ENCODE peak calls at places on chromosomes 3 and 15, in nine cellular contexts. J, G, C, L, V, R, P, S and D are unnamed samples.

GRCh38 chr3:18111702-18112311 is 313.3 kb downstream of the SATB1 start:
- DNase-seq in L (no peak), S (no peak), R (no peak), V (peak; percentile 5), C (no peak), P (peak; percentile 29), J (no peak), G (no peak), D (no peak)

GRCh38 chr3:108862865-108863798 is 40.5 kb downstream of the TRAT1 start:
- DNase-seq in G (peak; percentile 14), C (no peak), V (no peak), S (no peak), J (no peak), R (no peak), L (peak; percentile 80), P (peak; percentile 92), D (peak; percentile 59)

GRCh38 chr3:7787871-7788828 is 713.5 kb upstream of the LMCD1 start:
- DNase-seq in C (peak; percentile 9), P (no peak), J (no peak), R (no peak), S (no peak), G (no peak), L (no peak), V (no peak), D (no peak)

GRCh38 chr3:158532099-158532734 is 38.8 kb upstream of the MLF1 start:
- DNase-seq in V (peak; percentile 44), L (peak; percentile 53), P (peak; percentile 70), J (no peak), R (no peak), C (peak; percentile 23), S (no peak), G (peak; percentile 40), D (peak; percentile 23)

GRCh38 chr3:4826237-4827100 is 152.8 kb upstream of the BHLHE40 start:
- DNase-seq in L (peak; percentile 39), P (no peak), J (no peak), R (peak; percentile 81), V (no peak), C (no peak), G (no peak), S (peak; percentile 85), D (no peak)

GRCh38 chr3:124885466-124886167 is 1.5 kb downstream of the ITGB5 start:
- DNase-seq in S (no peak), L (no peak), J (no peak), R (no peak), G (peak; percentile 34), C (peak; percentile 25), V (no peak), P (no peak), D (no peak)

GRCh38 chr3:170766253-170766652 is 103.7 kb downstream of the RPL22L1 start:
- DNase-seq in P (no peak), S (no peak), R (no peak), C (no peak), L (no peak), J (no peak), G (no peak), V (no peak), D (no peak)

GRCh38 chr3:13266651-13267347 is 153.3 kb downstream of the NUP210 start:
- DNase-seq in J (no peak), R (no peak), P (no peak), L (no peak), G (no peak), V (no peak), C (no peak), S (no peak), D (no peak)

GRCh38 chr3:193788189-193788946 is 195.4 kb downstream of the OPA1 start:
- DNase-seq in J (no peak), V (peak; percentile 64), G (peak; percentile 28), S (peak; percentile 76), P (peak; percentile 53), L (no peak), R (peak; percentile 54), C (peak; percentile 86), D (no peak)

GRCh38 chr15:33045066-33045810 is 149.3 kb downstream of the FMN1 start:
- DNase-seq in R (no peak), G (no peak), L (no peak), S (no peak), J (no peak), V (no peak), P (peak; percentile 37), C (no peak), D (no peak)

DNA sequence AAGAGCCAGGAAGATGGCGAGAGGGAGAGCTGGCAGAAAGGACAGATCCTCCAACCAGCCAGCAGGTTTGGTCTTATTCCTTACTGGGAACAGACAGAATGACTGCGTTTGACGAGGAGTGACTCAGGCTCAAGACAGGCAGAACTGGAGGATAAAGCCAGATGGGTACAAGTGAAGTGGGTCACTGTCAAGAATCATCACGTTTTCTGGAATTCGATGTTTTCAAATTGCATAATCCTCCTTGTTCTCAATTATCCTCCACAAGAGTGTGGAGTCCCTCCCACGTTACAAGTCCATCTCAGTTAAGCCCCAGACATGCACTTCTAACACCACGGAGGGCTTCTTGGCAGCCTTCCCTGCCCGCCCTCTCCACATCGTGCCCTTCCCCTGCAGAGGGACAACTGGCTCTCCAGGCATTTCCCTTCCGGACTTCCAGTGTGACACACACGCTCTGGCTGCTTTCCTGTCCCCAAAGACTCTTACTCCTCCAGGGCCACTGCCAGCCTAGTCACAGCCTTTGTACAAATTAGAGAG is 183.1 kb downstream of the CHST2 start:
- DNase-seq in G (peak; percentile 80), R (no peak), V (no peak), P (peak; percentile 74), J (no peak), S (peak; percentile 20), L (peak; percentile 56), C (no peak), D (peak; percentile 29)
- H3K27ac ChIP-seq in G (peak overlapping the region; percentile 22), R (no peak overlapping the region), V (no peak overlapping the region), P (no peak overlapping the region), J (no peak overlapping the region), S (no peak overlapping the region), L (peak overlapping the region; percentile 72), C (no peak overlapping the region), D (no peak overlapping the region)

GRCh38 chr15:84797801-84798200 is 19.4 kb upstream of the ALPK3 start:
- DNase-seq in R (no peak), S (no peak), J (no peak), C (no peak), V (no peak), P (no peak), G (no peak), L (no peak), D (no peak)
- H3K27ac ChIP-seq in R (no peak overlapping the region), S (no peak overlapping the region), J (no peak overlapping the region), C (no peak overlapping the region), V (no peak overlapping the region), P (no peak overlapping the region), G (peak overlapping the region; percentile 90), L (no peak overlapping the region), D (peak overlapping the region; percentile 57)

GRCh38 chr3:37946531-37946889 is 44.1 kb upstream of the VILL start:
- DNase-seq in V (no peak), R (no peak), J (no peak), P (no peak), S (no peak), G (no peak), C (no peak), L (no peak), D (no peak)

GRCh38 chr3:37944243-37944955 is 46.2 kb upstream of the VILL start:
- DNase-seq in P (no peak), V (no peak), L (no peak), S (no peak), G (no peak), C (no peak), J (no peak), R (no peak), D (no peak)

GRCh38 chr3:37943631-37944242 is 46.8 kb upstream of the VILL start:
- DNase-seq in S (no peak), J (no peak), L (no peak), R (no peak), G (no peak), P (no peak), V (no peak), C (no peak), D (no peak)

GRCh38 chr3:37945803-37946530 is 44.6 kb upstream of the VILL start:
- DNase-seq in V (no peak), R (no peak), L (peak; percentile 89), P (peak; percentile 67), C (no peak), J (no peak), S (no peak), G (peak; percentile 36), D (peak; percentile 33)

DNA sequence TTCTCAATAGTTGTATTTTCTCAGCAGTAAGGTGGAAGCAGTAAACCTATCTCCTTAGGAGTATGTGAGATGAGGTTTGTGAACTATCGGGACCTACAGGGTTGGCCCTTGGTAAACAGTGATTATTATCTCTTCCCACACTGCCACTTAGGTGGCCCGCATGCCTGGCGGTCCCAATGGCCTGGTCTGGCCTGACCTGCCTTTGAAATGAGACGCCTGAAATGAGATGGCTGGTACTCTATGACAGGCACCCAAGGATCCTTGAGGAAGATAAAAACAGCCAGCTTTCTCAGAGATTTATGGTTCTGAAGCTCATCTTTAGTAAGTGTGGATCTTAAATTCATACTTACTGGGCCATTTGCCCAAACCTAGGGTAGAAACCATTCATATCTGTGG is 45.2 kb upstream of the VILL start:
- DNase-seq in V (no peak), P (no peak), L (no peak), R (no peak), J (no peak), C (no peak), S (no peak), G (no peak), D (no peak)
- H3K27ac ChIP-seq in V (no peak overlapping the region), P (peak overlapping the region; percentile 96), L (peak overlapping the region; percentile 96), R (peak overlapping the region; percentile 72), J (no peak overlapping the region), C (no peak overlapping the region), S (peak overlapping the region; percentile 62), G (peak overlapping the region; percentile 62), D (no peak overlapping the region)

GRCh38 chr15:50233192-50233736 is 32.3 kb downstream of the HDC start:
- DNase-seq in V (no peak), J (no peak), S (no peak), C (no peak), L (no peak), R (no peak), P (no peak), G (no peak), D (no peak)

GRCh38 chr15:50235794-50236193 is 29.7 kb downstream of the HDC start:
- DNase-seq in R (no peak), L (no peak), P (peak; percentile 22), S (no peak), J (no peak), V (no peak), G (peak; percentile 38), C (no peak), D (no peak)

GRCh38 chr15:50238263-50238662 is 27.3 kb downstream of the HDC start:
- DNase-seq in G (no peak), S (no peak), P (no peak), C (no peak), R (no peak), V (no peak), J (no peak), L (no peak), D (no peak)

GRCh38 chr15:50234764-50235163 is 30.8 kb downstream of the HDC start:
- DNase-seq in L (no peak), C (no peak), V (no peak), S (no peak), J (no peak), G (no peak), P (no peak), R (no peak), D (no peak)

DNA sequence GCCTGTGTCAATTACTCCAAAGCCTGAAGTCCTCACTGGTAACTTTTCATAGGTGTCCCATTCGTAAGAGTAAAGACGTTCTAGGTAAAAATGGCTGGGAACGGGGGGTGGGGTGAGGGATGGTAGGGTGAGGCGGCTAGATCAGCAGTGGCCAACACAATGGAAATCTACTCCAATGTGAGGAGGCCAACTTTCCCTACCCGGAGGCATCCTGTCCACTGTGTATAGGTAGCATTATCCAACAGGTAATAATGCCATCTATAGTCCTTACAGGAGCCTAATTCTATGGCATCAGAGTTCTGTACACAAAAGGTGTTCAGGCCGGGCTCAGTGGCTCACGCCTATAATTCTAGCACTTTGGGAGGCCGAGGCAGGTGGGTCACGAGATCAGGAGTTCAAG is 29.1 kb downstream of the HDC start:
- DNase-seq in G (no peak), P (no peak), R (no peak), J (no peak), V (no peak), S (no peak), L (no peak), C (no peak), D (no peak)
- H3K27ac ChIP-seq in G (no peak overlapping the region), P (no peak overlapping the region), R (no peak overlapping the region), J (no peak overlapping the region), V (no peak overlapping the region), S (no peak overlapping the region), L (no peak overlapping the region), C (no peak overlapping the region), D (no peak overlapping the region)